ENCODE peak calls at places on chromosomes 13 and 19, in six cellular contexts. M is adrenal gland; W is CD4-positive, alpha-beta T cell; N is esophagus squamous epithelium; A is HepG2; H is transverse colon. L is an unnamed sample.

GRCh38 chr19:4967738-4968461 is 1.0 kb upstream of the KDM4B start:
- DNase-seq in M (no peak), W (no peak), H (no peak), N (no peak), A (no peak), L (no peak)

GRCh38 chr13:51731759-51732158 is 72.2 kb downstream of the DHRS12 start:
- DNase-seq in A (no peak), M (no peak), W (no peak), N (no peak), H (no peak), L (no peak)

GRCh38 chr13:77375554-77375953 is 48.7 kb upstream of the MYCBP2 start:
- DNase-seq in N (no peak), A (no peak), M (no peak), W (no peak), H (no peak), L (no peak)

GRCh38 chr13:58979851-58980250 is 1183.9 kb downstream of the DIAPH3 start:
- DNase-seq in M (no peak), H (no peak), N (no peak), A (no peak), W (no peak), L (no peak)

GRCh38 chr19:58562126-58563033 is 4.0 kb upstream of the UBE2M start:
- DNase-seq in A (no peak), H (no peak), W (no peak), M (peak), N (no peak), L (peak)

GRCh38 chr13:48159436-48160225 is 64.7 kb upstream of the MED4 start:
- DNase-seq in W (no peak), M (no peak), H (no peak), A (no peak), N (no peak), L (no peak)

GRCh38 chr19:3324405-3324856 is 42.0 kb upstream of the NFIC start:
- DNase-seq in N (no peak), M (peak), H (peak), W (peak), A (peak), L (peak)

GRCh38 chr13:79485014-79485441 is 4.1 kb downstream of the NDFIP2 start:
- DNase-seq in M (no peak), H (peak), W (no peak), N (no peak), A (peak), L (peak)

GRCh38 chr13:98089826-98090225 is 53.1 kb upstream of the FARP1 start:
- DNase-seq in N (no peak), W (no peak), M (no peak), A (no peak), H (no peak), L (no peak)

GRCh38 chr13:112819816-112820215 is 130.0 kb downstream of the ATP11A start:
- DNase-seq in N (no peak), W (no peak), A (no peak), M (peak), H (no peak), L (peak)

GRCh38 chr13:36158606-36159005 is 27.4 kb upstream of the DCLK1 start:
- DNase-seq in N (no peak), W (no peak), A (no peak), M (no peak), H (no peak), L (no peak)

GRCh38 chr19:42121036-42121621 is 11.1 kb downstream of the POU2F2 start:
- DNase-seq in N (no peak), H (no peak), W (no peak), M (no peak), A (no peak), L (no peak)
- TF ChIP-seq CTCF in N (no peak), H (no peak), W (no peak), M (no peak), A (no peak), L (no peak)

GRCh38 chr13:28796938-28797257 is 23.2 kb upstream of the MTUS2 start:
- DNase-seq in A (no peak), H (no peak), N (no peak), W (no peak), M (no peak), L (no peak)
- TF ChIP-seq CTCF in A (no peak), H (no peak), N (no peak), W (no peak), M (no peak), L (no peak)

DNA sequence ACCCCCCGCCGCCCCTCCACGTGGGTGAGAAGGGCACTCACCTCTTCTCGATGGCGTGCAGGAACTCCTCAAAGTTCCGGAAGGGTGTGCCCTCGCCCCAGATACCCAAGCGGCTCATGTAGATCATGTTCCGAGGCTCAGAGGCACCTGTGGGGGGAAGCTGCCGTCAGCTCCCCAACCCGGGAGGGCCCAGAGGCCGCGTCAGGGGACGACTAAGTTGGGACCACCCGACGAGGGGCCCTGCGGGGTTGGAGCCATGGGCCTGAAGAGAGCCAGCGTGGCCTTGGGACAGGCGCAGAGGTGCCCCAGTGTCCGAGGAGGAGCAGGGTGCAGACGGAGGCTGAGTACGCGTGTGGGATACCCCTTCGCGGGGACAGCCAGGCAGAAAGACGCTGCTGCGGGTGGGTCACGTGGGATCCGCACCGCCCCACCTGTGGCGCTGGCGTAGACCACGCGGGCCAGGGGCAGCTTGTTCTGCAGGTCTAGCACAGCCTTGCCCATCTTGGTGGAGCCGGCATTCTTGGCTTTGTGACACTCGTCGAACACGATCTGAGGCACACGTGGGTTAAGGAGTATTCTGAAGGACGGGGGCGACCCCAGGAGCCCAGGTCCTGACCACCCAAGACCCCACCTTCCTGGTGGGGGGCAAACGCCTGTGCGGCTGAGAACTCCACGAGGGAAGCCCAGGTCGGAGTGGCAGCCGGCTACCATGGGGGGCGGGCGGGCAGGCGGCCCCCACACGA is 15.9 kb downstream of the GPX4 start:
- DNase-seq in N (no peak), W (no peak), A (no peak), M (no peak), H (no peak), L (no peak)
- TF ChIP-seq CTCF in N (no peak), W (no peak), A (no peak), M (no peak), H (no peak), L (no peak)

DNA sequence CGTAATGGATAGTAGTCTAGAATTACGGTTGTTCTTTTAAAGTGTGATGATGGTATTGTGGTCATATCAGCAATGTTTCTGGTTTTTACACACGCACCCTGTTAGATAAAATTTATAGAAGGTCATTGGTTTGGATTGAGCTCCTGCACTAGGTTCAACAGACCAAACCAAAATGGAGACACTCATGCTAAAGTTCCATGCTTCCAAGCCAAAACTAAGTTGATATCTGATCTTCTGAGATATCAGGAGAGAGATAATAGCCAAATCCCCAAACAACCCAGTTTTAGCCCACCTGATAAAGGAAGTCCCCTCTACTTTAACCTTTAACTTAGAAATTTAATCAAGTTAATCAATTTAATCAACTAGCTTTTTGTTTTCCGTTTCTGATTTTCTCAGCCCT is 1.2 kb downstream of the NOSIP start:
- DNase-seq in N (no peak), A (no peak), H (no peak), W (no peak), M (no peak), L (no peak)
- TF ChIP-seq CTCF in N (no peak), A (no peak), H (no peak), W (no peak), M (no peak), L (no peak)

DNA sequence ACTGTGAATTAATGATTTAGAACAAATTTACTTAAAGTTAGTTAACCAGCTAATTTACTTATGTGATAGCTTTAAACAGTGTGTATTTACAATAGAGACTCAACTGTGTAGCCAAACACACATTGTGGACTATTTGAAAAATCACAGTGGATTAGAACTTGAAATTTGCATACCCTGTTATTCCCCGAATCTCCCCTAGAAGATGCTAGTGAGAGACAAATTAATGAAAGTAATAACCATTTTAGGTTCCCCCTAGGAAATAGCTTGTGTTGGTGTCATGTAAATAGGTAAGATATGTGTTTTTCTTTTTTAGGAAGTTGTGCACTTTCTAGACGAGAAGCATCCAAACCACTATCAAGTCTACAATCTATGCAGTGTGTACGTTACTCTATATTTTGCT is 98.5 kb downstream of the C1QTNF9 start:
- DNase-seq in A (no peak), W (no peak), H (no peak), N (no peak), M (no peak), L (no peak)
- TF ChIP-seq CTCF in A (no peak), W (no peak), H (no peak), N (no peak), M (no peak), L (no peak)

DNA sequence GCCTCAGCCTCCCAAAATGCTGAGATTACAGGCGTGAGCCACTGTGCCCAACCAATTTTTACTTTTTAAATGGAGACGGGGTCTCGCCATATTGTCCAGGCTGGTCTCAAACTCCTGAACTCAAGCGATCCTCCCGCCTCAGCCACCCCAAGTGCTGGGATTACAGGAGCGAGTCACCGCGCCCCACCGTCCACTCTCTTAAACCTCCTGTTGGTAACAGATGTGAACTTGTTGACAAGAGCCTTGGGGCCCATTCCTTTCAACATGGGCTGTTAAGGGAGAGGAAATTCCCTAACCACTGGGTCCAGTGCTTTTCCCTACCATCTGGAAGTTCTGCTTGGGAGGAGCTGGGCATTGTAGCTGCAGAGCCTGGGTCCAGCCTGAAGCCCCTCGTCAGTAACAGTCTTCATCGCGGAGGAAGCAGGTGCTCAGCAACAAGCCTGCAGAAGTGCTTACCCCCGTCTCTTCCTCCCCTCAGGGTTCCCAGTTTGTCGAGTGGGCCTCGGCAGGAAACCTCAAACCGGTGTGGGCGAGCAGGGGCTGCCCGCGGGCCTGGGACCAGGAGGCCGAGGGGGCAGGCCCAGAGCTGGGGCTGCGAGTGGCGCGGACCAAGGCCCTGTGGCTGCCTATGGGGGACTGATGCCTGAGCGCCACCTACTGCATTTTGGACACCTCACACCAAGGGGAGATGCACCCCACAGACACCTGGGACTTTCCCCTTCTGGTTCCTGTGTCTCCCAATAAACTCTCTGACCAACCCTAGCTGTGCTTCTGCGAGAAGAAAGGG is 4.0 kb upstream of the FLT3LG start:
- DNase-seq in A (no peak), N (no peak), H (peak), M (no peak), W (peak), L (peak)
- TF ChIP-seq CTCF in A (peak), N (peak), H (no peak), M (no peak), W (peak), L (no peak)

GRCh38 chr19:30116984-30117555 is 175.0 kb downstream of the URI1 start:
- DNase-seq in M (no peak), H (no peak), N (no peak), W (no peak), A (no peak), L (no peak)
- TF ChIP-seq CTCF in M (no peak), H (no peak), N (no peak), W (no peak), A (no peak), L (no peak)